ENCODE peak calls at places on chromosomes 1 and 21, in nine cellular contexts. J, E, Y, L, U, Q, P, A and O are unnamed samples.
A peak's percentile ranks its signal among the peaks of the same experiment; 100 is the strongest.

GRCh38 chr1:35887508-35887907 is 4.5 kb downstream of the AGO1 start:
- DNase-seq in J (no peak), E (no peak), Y (no peak), L (no peak), U (no peak), Q (no peak), P (no peak), A (no peak), O (no peak)

GRCh38 chr1:29050141-29050540 is 73.6 kb downstream of the TMEM200B start:
- DNase-seq in J (no peak), E (no peak), Y (no peak), L (no peak), U (no peak), Q (peak; percentile 59), P (no peak), A (no peak), O (no peak)

GRCh38 chr1:48617227-48617626 is 145.2 kb upstream of the SPATA6 start:
- DNase-seq in J (no peak), E (no peak), Y (peak; percentile 39), L (no peak), U (peak; percentile 53), Q (peak; percentile 70), P (no peak), A (peak; percentile 11), O (no peak)

GRCh38 chr1:181213056-181213455 is 124.6 kb downstream of the IER5 start:
- DNase-seq in J (no peak), E (no peak), Y (no peak), L (no peak), U (no peak), Q (no peak), P (no peak), A (no peak), O (no peak)

GRCh38 chr1:10561955-10562354 is 87.2 kb downstream of the PEX14 start:
- DNase-seq in J (no peak), E (no peak), Y (no peak), L (no peak), U (peak; percentile 5), Q (no peak), P (no peak), A (peak; percentile 20), O (no peak)

GRCh38 chr1:85361106-85361505 is 84.7 kb upstream of the BCL10 start:
- DNase-seq in J (peak; percentile 71), E (no peak), Y (peak; percentile 65), L (no peak), U (peak; percentile 20), Q (peak; percentile 84), P (peak; percentile 87), A (peak; percentile 53), O (no peak)

GRCh38 chr1:241311056-241311746 is 45.8 kb downstream of the RGS7 start:
- DNase-seq in J (no peak), E (no peak), Y (no peak), L (no peak), U (no peak), Q (no peak), P (peak; percentile 4), A (no peak), O (peak; percentile 2)

GRCh38 chr1:2288816-2289536 is 60.9 kb downstream of the SKI start:
- DNase-seq in J (no peak), E (no peak), Y (no peak), L (no peak), U (no peak), Q (no peak), P (no peak), A (no peak), O (no peak)

GRCh38 chr1:45299981-45300668 is 26.6 kb upstream of the HPDL start:
- DNase-seq in J (peak; percentile 26), E (peak; percentile 85), Y (peak; percentile 89), L (peak; percentile 59), U (peak; percentile 44), Q (peak; percentile 75), P (peak; percentile 84), A (peak; percentile 91), O (peak; percentile 72)

GRCh38 chr1:201591981-201592380 is 53.1 kb downstream of the NAV1 start:
- DNase-seq in J (no peak), E (no peak), Y (no peak), L (no peak), U (no peak), Q (no peak), P (no peak), A (no peak), O (no peak)

GRCh38 chr21:45267390-45267760 is 20.3 kb downstream of the POFUT2 start:
- DNase-seq in J (no peak), E (no peak), Y (no peak), L (no peak), U (no peak), Q (no peak), P (no peak), A (no peak), O (no peak)

GRCh38 chr1:101438359-101438758 is 201.5 kb downstream of the S1PR1 start:
- DNase-seq in J (no peak), E (peak; percentile 39), Y (peak; percentile 12), L (peak; percentile 39), U (peak; percentile 20), Q (peak; percentile 3), P (peak; percentile 2), A (peak; percentile 21), O (peak; percentile 52)

GRCh38 chr1:30750751-30751291 is 6.8 kb downstream of the LAPTM5 start:
- DNase-seq in J (no peak), E (peak; percentile 95), Y (no peak), L (peak; percentile 31), U (no peak), Q (no peak), P (no peak), A (no peak), O (no peak)

GRCh38 chr1:226764533-226764932 is 25.5 kb upstream of the ITPKB start:
- DNase-seq in J (no peak), E (peak; percentile 87), Y (no peak), L (no peak), U (no peak), Q (no peak), P (no peak), A (no peak), O (peak; percentile 74)
- H3K4me3 ChIP-seq in J (no peak overlapping the region), E (peak overlapping the region; percentile 50), Y (no peak overlapping the region), L (no peak overlapping the region), U (no peak overlapping the region), Q (no peak overlapping the region), P (no peak overlapping the region), A (no peak overlapping the region), O (no peak overlapping the region)

GRCh38 chr1:177163844-177164379 is 600 bp downstream of the ASTN1 start:
- DNase-seq in J (no peak), E (no peak), Y (no peak), L (no peak), U (no peak), Q (no peak), P (no peak), A (no peak), O (no peak)

GRCh38 chr1:177170756-177171535 is at the start of gene BRINP2:
- DNase-seq in J (peak; percentile 19), E (no peak), Y (peak; percentile 31), L (no peak), U (peak; percentile 67), Q (peak; percentile 27), P (peak; percentile 29), A (peak; percentile 16), O (no peak)

GRCh38 chr1:177164380-177165068 is at the start of gene ASTN1:
- DNase-seq in J (no peak), E (no peak), Y (no peak), L (no peak), U (no peak), Q (no peak), P (no peak), A (no peak), O (no peak)

DNA sequence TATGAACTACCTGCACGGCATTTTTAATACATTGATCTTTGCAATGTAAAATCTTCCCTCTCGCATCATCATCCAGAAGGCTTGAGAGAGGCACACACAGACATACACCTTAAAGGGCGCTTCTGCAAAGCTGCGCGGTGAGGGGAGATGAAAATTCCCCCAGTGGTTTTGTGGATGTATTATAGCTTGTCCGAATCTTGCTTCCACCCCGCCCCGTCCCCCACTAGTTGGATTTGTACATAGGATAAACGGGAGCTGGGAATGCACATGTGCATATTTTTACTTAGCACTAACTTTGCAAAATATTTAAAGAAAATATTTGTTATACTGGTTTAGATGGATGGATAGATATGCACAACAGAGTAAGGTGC is 542 bp upstream of the ASTN1 start:
- DNase-seq in J (no peak), E (no peak), Y (no peak), L (no peak), U (no peak), Q (no peak), P (no peak), A (no peak), O (no peak)
- H3K4me3 ChIP-seq in J (no peak overlapping the region), E (no peak overlapping the region), Y (no peak overlapping the region), L (no peak overlapping the region), U (no peak overlapping the region), Q (no peak overlapping the region), P (peak overlapping the region; percentile 13), A (no peak overlapping the region), O (no peak overlapping the region)

DNA sequence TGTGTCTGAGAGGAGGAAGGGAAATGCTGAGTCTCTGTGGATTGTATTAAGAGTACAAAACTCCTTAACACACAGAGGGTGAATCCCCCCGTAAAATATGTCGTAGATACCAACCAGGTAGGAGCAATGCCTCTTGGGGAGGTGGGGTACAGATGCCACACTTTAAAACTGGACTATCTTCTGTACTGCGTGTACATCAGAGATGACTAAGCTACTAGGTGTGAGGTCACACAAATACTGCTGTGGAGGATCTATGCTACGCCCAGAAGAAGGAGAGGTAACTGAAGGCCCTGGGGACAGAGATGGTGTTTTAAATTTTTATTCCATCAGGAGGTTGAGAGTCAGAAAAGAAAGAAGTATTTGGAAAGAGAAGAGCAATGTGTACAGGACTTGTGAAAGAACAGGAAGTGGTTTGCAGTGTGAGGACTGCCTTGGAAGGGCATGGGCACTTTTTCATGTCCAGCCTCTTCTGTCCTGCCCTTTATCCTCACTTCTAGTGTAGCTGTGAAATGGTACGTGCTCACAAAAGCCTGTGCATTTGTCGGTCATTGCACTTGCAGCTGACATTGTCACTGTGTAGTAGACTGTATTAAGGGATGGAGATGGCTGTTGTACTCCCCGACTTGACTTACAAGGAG is 287.8 kb upstream of the CHRM3 start:
- DNase-seq in J (no peak), E (no peak), Y (no peak), L (no peak), U (no peak), Q (no peak), P (no peak), A (no peak), O (no peak)
- H3K4me3 ChIP-seq in J (no peak overlapping the region), E (no peak overlapping the region), Y (no peak overlapping the region), L (no peak overlapping the region), U (no peak overlapping the region), Q (no peak overlapping the region), P (no peak overlapping the region), A (no peak overlapping the region), O (no peak overlapping the region)

DNA sequence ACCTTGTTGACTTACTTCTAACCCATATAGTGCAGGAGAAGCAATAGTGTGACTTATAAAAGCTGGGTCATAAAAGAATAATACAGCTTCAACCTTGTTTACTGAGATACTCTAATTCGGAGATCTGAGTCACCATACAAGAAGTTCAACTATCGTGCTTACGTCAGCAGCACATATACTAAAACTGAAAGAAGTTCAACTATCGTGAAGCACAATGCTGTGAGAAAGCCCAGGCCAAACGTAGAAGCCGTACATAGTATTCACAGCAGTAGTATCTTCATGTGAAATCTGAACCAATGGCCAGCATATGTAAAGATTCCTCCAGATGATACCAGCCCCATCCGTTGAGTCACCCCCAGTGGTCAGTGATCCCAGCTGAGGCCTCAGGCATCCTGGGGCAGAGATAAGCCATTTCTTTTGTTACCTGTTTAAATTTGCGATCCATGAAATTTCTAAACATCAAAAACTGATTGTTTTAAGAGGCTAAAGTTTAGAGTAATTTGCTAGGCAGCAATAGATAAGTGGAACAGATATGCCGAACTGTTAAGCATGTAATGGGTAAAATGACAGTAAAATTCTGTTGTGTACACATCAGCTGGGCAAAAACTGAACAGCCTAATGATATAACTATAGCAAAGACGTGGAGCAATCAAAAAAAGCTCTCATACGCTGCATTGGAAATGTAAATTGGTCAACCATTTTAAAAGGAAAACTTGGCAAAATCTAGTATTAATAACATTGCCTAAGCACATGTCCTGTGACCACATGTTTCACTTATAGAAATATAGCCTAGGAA is 53.9 kb upstream of the SAMD13 start:
- DNase-seq in J (peak; percentile 34), E (no peak), Y (peak; percentile 44), L (no peak), U (peak; percentile 79), Q (peak; percentile 39), P (peak; percentile 96), A (peak; percentile 84), O (no peak)
- H3K4me3 ChIP-seq in J (no peak overlapping the region), E (no peak overlapping the region), Y (peak overlapping the region; percentile 19), L (no peak overlapping the region), U (no peak overlapping the region), Q (no peak overlapping the region), P (no peak overlapping the region), A (no peak overlapping the region), O (no peak overlapping the region)